ENCODE peak calls at places on chromosomes 13 and 19, in nine cellular contexts. C, O, T, K, D, F, V, W and M are unnamed samples.
A peak's percentile ranks its signal among the peaks of the same experiment; 100 is the strongest.

GRCh38 chr19:7869910-7870511 is 4.2 kb downstream of the PRR36 start:
- DNase-seq in F (no peak), O (no peak), V (peak; percentile 74), T (peak; percentile 76), C (peak; percentile 77), K (peak; percentile 94), W (peak; percentile 68), D (no peak), M (peak; percentile 82)

GRCh38 chr13:52743988-52744387 is 4.4 kb upstream of the CNMD start:
- DNase-seq in D (no peak), V (no peak), F (no peak), K (no peak), C (no peak), T (no peak), W (no peak), O (no peak), M (no peak)

GRCh38 chr13:110182461-110182860 is 124.5 kb downstream of the COL4A1 start:
- DNase-seq in V (no peak), K (no peak), W (no peak), O (no peak), D (no peak), T (no peak), C (no peak), F (no peak), M (no peak)

GRCh38 chr13:51874651-51875050 is 12.9 kb downstream of the CCDC70 start:
- DNase-seq in W (no peak), F (no peak), K (no peak), V (peak; percentile 90), C (no peak), D (no peak), O (no peak), T (no peak), M (no peak)

GRCh38 chr13:113748101-113748861 is 10.7 kb upstream of the TMEM255B start:
- DNase-seq in T (no peak), W (no peak), K (peak; percentile 88), O (no peak), C (no peak), F (no peak), V (no peak), D (no peak), M (no peak)

GRCh38 chr13:99577934-99578917 is 77.0 kb downstream of the TM9SF2 start:
- DNase-seq in V (peak; percentile 29), F (no peak), O (no peak), W (no peak), K (peak; percentile 23), C (no peak), T (no peak), D (no peak), M (peak; percentile 29)

GRCh38 chr19:40921005-40921897 is 39.2 kb upstream of the CYP2A7 start:
- DNase-seq in O (no peak), K (no peak), C (peak; percentile 42), V (peak; percentile 2), W (peak; percentile 65), T (no peak), F (no peak), D (no peak), M (peak; percentile 77)

GRCh38 chr19:1027953-1028902 is 1.8 kb downstream of the CNN2 start:
- DNase-seq in D (no peak), T (peak; percentile 64), W (peak; percentile 80), K (peak; percentile 66), O (no peak), V (peak; percentile 93), C (no peak), F (peak; percentile 69), M (peak; percentile 95)

GRCh38 chr13:89205856-89206255 is 1534.7 kb downstream of the SLITRK5 start:
- DNase-seq in K (no peak), W (no peak), V (no peak), D (no peak), O (no peak), C (no peak), F (no peak), T (no peak), M (peak; percentile 7)

GRCh38 chr19:9354651-9355050 is 8.2 kb upstream of the ZNF177 start:
- DNase-seq in T (no peak), K (no peak), F (no peak), C (no peak), O (no peak), D (no peak), V (no peak), W (no peak), M (no peak)

GRCh38 chr19:17841810-17842662 is 5.7 kb downstream of the JAK3 start:
- DNase-seq in K (peak; percentile 76), C (peak; percentile 91), F (peak; percentile 80), V (peak; percentile 97), D (peak; percentile 80), T (peak; percentile 84), O (peak; percentile 75), W (peak; percentile 86), M (peak; percentile 98)

GRCh38 chr19:18098891-18099622 is 1.5 kb downstream of the MAST3 start:
- DNase-seq in D (no peak), F (peak; percentile 53), O (no peak), K (no peak), C (no peak), W (peak; percentile 32), V (peak; percentile 66), T (peak; percentile 78), M (peak; percentile 21)

GRCh38 chr19:38266070-38266469 is 1.7 kb downstream of the SPINT2 start:
- DNase-seq in O (no peak), W (no peak), T (no peak), D (no peak), K (no peak), C (no peak), V (peak; percentile 87), F (no peak), M (no peak)